ENCODE peak calls at places on chromosome 20, in ten cellular contexts. T is GM12878, O is endothelial cell of umbilical vein, I is tibial artery, U is neuronal stem cell, P is mammary epithelial cell, E is heart right ventricle, D is gastrocnemius medialis, Z is Karpas-422, S is keratinocyte. R is an unnamed sample.

GRCh38 chr20:25573288-25574251 is 11.8 kb downstream of the NINL start:
- DNase-seq in T (no peak), O (peak; percentile 55), I (no peak), U (no peak), P (no peak), E (no peak), D (no peak), Z (no peak), S (no peak), R (no peak)

GRCh38 chr20:63122626-63123025 is 93.3 kb downstream of the YTHDF1 start:
- DNase-seq in T (no peak), O (no peak), I (peak; percentile 25), U (no peak), P (no peak), E (no peak), D (no peak), Z (no peak), S (no peak), R (peak; percentile 3)

GRCh38 chr20:57514273-57514751 is 10.6 kb downstream of the CTCFL start:
- DNase-seq in T (no peak), O (peak; percentile 68), I (peak; percentile 85), U (peak; percentile 62), P (peak; percentile 57), E (peak; percentile 31), D (peak; percentile 49), Z (peak; percentile 63), S (no peak), R (peak; percentile 52)

GRCh38 chr20:53370345-53370961 is 223.2 kb downstream of the ZNF217 start:
- DNase-seq in T (no peak), O (no peak), I (no peak), U (no peak), P (no peak), E (no peak), D (no peak), Z (no peak), S (no peak), R (no peak)

GRCh38 chr20:22411568-22412450 is 172.6 kb downstream of the FOXA2 start:
- DNase-seq in T (no peak), O (no peak), I (no peak), U (no peak), P (no peak), E (no peak), D (no peak), Z (no peak), S (no peak), R (no peak)

GRCh38 chr20:21430031-21430430 is 32.7 kb upstream of the NKX2-4 start:
- DNase-seq in T (no peak), O (no peak), I (no peak), U (no peak), P (no peak), E (no peak), D (no peak), Z (no peak), S (no peak), R (no peak)

GRCh38 chr20:19004975-19005374 is 191.4 kb downstream of the SCP2D1 start:
- DNase-seq in T (no peak), O (no peak), I (no peak), U (no peak), P (no peak), E (no peak), D (no peak), Z (no peak), S (no peak), R (no peak)

GRCh38 chr20:22805970-22806369 is 221.6 kb upstream of the FOXA2 start:
- DNase-seq in T (no peak), O (no peak), I (no peak), U (no peak), P (no peak), E (no peak), D (no peak), Z (no peak), S (no peak), R (no peak)

GRCh38 chr20:53660947-53661381 is 67.3 kb upstream of the ZNF217 start:
- DNase-seq in T (no peak), O (no peak), I (no peak), U (no peak), P (no peak), E (no peak), D (no peak), Z (no peak), S (no peak), R (no peak)

GRCh38 chr20:63464289-63464635 is 8.2 kb downstream of the KCNQ2 start:
- DNase-seq in T (no peak), O (no peak), I (no peak), U (no peak), P (no peak), E (no peak), D (no peak), Z (no peak), S (no peak), R (no peak)

GRCh38 chr20:36656733-36657132 is 10.7 kb upstream of the SLA2 start:
- DNase-seq in T (no peak), O (no peak), I (no peak), U (no peak), P (no peak), E (no peak), D (no peak), Z (no peak), S (no peak), R (no peak)

GRCh38 chr20:43037605-43038309 is 151.9 kb downstream of the PTPRT start:
- DNase-seq in T (no peak), O (no peak), I (no peak), U (no peak), P (no peak), E (no peak), D (no peak), Z (no peak), S (no peak), R (no peak)

GRCh38 chr20:36573798-36574277 is 441 bp downstream of the TGIF2 start:
- DNase-seq in T (no peak), O (peak; percentile 29), I (no peak), U (no peak), P (peak; percentile 9), E (peak; percentile 47), D (no peak), Z (peak; percentile 80), S (no peak), R (no peak)

GRCh38 chr20:36826556-36827244 is 49.2 kb upstream of the TLDC2 start:
- DNase-seq in T (no peak), O (no peak), I (no peak), U (no peak), P (no peak), E (no peak), D (no peak), Z (no peak), S (no peak), R (no peak)

GRCh38 chr20:45406260-45407066 is 1.6 kb upstream of the DBNDD2 start:
- DNase-seq in T (no peak), O (peak; percentile 35), I (peak; percentile 94), U (peak; percentile 40), P (peak; percentile 40), E (peak; percentile 91), D (peak; percentile 49), Z (no peak), S (no peak), R (peak; percentile 81)
- H3K4me3 ChIP-seq in T (peak overlapping the region; percentile 57), O (peak overlapping the region; percentile 36), I (peak overlapping the region; percentile 97), U (peak overlapping the region; percentile 94), P (peak overlapping the region; percentile 74), E (peak overlapping the region; percentile 93), D (peak overlapping the region; percentile 87), Z (no peak overlapping the region), S (peak overlapping the region; percentile 79), R (peak overlapping the region; percentile 91)

DNA sequence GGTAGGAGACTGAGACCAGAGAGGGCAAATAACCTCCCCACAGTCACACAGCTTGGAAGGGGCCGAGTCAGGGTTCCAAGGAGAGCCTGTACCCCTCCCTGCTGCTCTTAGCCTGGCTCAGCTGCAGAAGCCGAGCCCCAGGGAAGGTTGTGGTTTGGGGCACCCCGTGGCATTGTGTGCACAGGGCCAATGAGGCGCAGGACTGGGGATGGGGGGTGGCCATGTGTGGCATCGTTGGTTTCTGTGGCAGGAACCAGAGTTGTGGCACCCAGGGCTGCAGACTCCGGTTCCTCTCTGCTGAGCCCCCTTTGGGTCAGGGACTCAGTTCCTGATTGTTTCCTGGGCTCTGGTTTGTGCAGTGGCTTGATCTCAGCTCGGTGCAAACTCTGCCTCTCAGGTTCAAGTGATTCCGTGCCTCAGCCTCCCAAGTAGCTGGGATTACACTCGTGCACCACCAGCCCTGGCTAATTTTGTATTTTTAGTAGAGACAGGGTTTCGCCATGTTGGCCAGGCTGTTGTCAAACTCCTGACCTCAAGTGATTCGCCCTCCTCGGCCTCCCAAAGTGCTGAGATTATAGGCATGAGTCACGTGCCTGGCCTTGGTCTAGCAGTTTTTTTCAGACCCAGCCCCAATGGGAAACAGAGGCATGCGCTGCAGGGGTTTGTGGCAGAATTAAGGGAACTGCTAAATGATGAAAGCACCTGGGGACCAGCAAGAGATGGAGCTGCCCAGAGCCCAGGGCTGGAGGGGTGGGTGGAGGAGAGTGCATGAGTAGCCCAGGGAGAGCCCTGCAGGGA is 221.0 kb upstream of the SULF2 start:
- DNase-seq in T (peak; percentile 56), O (no peak), I (no peak), U (no peak), P (peak; percentile 16), E (no peak), D (no peak), Z (no peak), S (no peak), R (no peak)
- H3K9me3 ChIP-seq in T (peaks cover 34% of the 10 kb centered on the region), O (no peaks in the 10 kb centered on the region), I (no peaks in the 10 kb centered on the region), U (peaks cover 2% of the 10 kb centered on the region), P (no peaks in the 10 kb centered on the region), E (peaks cover 7% of the 10 kb centered on the region), D (no peaks in the 10 kb centered on the region), Z (no peaks in the 10 kb centered on the region), S (peaks cover 6% of the 10 kb centered on the region), R (no peaks in the 10 kb centered on the region)

DNA sequence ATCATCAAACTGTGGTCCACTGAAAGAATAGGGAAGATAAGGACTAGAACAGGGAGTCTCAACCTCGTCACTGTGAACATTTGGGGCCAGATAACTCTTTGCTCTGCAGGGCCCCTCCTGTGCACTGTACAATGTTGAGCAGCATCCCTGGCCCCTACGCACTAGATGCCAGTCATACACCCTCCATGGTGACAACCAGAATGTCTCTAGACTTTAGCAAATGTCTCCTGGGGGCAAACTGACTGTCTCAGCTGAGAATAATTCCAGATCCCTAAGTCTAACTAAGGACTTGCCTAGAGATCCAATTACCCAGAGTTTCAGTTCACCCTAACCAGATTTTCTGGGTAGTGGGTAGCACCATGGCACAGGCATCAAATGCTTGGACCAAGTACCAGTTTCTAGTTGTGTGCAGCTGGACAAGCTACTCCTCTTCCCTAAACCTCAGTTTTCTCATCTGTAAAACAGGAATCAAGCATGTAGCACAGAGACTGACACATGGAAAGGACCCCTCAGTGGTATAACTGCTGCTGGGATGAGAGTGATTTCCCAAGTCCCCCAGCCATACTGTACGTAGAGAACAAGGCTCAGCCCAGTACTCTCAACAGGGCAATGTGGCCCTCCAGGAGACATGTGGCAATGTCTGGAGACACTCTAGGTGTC is 87.0 kb upstream of the NFATC2 start:
- DNase-seq in T (no peak), O (no peak), I (no peak), U (no peak), P (no peak), E (no peak), D (no peak), Z (no peak), S (no peak), R (no peak)
- H3K4me3 ChIP-seq in T (no peak overlapping the region), O (no peak overlapping the region), I (no peak overlapping the region), U (no peak overlapping the region), P (no peak overlapping the region), E (no peak overlapping the region), D (no peak overlapping the region), Z (no peak overlapping the region), S (no peak overlapping the region), R (no peak overlapping the region)

DNA sequence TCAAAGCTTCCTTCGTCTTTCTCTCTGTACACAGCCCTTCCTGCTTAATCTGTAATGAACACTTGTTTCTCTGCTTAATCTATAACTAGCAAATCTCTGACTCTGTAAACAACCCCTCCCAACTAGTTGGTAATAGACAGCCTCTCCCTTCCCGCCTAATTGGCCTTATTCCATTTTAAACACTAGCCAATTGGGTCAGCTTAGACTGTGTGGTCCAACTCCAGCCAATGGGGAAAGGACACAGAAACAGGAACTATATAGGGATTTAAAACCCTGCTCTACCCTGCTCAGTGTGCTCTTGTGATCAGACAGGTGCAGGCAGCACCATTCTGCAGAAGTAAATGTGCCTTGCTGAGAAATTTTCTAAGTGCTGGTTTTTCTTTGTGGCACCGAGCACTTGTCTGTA is 18.5 kb downstream of the CHD6 start:
- DNase-seq in T (no peak), O (no peak), I (no peak), U (no peak), P (no peak), E (no peak), D (no peak), Z (no peak), S (no peak), R (no peak)
- H3K9me3 ChIP-seq in T (peaks cover 53% of the 10 kb centered on the region), O (peaks cover 3% of the 10 kb centered on the region), I (no peaks in the 10 kb centered on the region), U (peaks cover 77% of the 10 kb centered on the region), P (peaks cover 28% of the 10 kb centered on the region), E (peaks cover 48% of the 10 kb centered on the region), D (peaks cover 18% of the 10 kb centered on the region), Z (peaks cover 63% of the 10 kb centered on the region), S (peaks cover 15% of the 10 kb centered on the region), R (no peaks in the 10 kb centered on the region)